ENCODE peak calls at places on chromosomes 6 and 20, in eight cellular contexts. N is dorsolateral prefrontal cortex, E is MM.1S, P is IMR-90, K is B cell, R is prostate gland, F is progenitor cell of endocrine pancreas, C is nephron progenitor cell. J is an unnamed sample.

GRCh38 chr6:142474446-142475289 is 172.9 kb downstream of the ADGRG6 start:
- DNase-seq in R (peak; percentile 6), C (peak; percentile 59), E (peak; percentile 14), N (peak; percentile 65), P (peak; percentile 76), K (peak; percentile 42), F (peak; percentile 46), J (peak; percentile 57)

GRCh38 chr6:71488186-71488585 is 199.6 kb downstream of the OGFRL1 start:
- DNase-seq in P (no peak), N (no peak), E (no peak), K (no peak), R (no peak), F (no peak), C (no peak), J (no peak)

GRCh38 chr6:35059606-35060355 is 81.4 kb downstream of the TCP11 start:
- DNase-seq in K (no peak), E (no peak), C (no peak), R (no peak), F (no peak), N (no peak), P (no peak), J (peak; percentile 33)

GRCh38 chr6:109595998-109596397 is 95.0 kb downstream of the AK9 start:
- DNase-seq in C (no peak), R (no peak), E (peak; percentile 26), P (peak; percentile 57), N (no peak), K (peak; percentile 8), F (no peak), J (no peak)

GRCh38 chr20:6029538-6029937 is 24.3 kb downstream of the LRRN4 start:
- DNase-seq in R (no peak), P (no peak), K (no peak), C (no peak), F (no peak), N (no peak), E (no peak), J (no peak)

GRCh38 chr6:74001091-74001490 is 305.1 kb downstream of the CD109 start:
- DNase-seq in N (no peak), F (no peak), R (no peak), E (no peak), K (no peak), C (no peak), P (no peak), J (no peak)

GRCh38 chr6:151242420-151242841 is 2.7 kb downstream of the AKAP12 start:
- DNase-seq in E (no peak), K (no peak), C (peak; percentile 26), P (no peak), F (no peak), R (no peak), N (no peak), J (no peak)

GRCh38 chr20:9886227-9886626 is 47.4 kb upstream of the PAK5 start:
- DNase-seq in C (no peak), R (no peak), K (no peak), E (no peak), F (no peak), N (no peak), P (peak; percentile 0), J (no peak)

GRCh38 chr6:25961619-25962367 is 809 bp upstream of the TRIM38 start:
- DNase-seq in F (no peak), E (peak; percentile 29), N (no peak), P (no peak), K (no peak), R (no peak), C (no peak), J (no peak)

GRCh38 chr6:73073238-73073637 is 152.1 kb downstream of the KHDC1L start:
- DNase-seq in P (no peak), F (no peak), K (no peak), E (no peak), C (no peak), R (no peak), N (no peak), J (no peak)

GRCh38 chr6:157562997-157563396 is 182.0 kb downstream of the ZDHHC14 start:
- DNase-seq in P (no peak), K (no peak), R (no peak), N (no peak), C (no peak), E (no peak), F (no peak), J (no peak)
- TF ChIP-seq CTCF in P (no peak), K (no peak), R (no peak), N (no peak), C (no peak), E (no peak), F (no peak), J (no peak)

GRCh38 chr6:76684881-76685280 is 612.4 kb upstream of the IMPG1 start:
- DNase-seq in R (no peak), F (no peak), K (no peak), C (no peak), E (no peak), N (no peak), P (peak; percentile 2), J (no peak)
- TF ChIP-seq CTCF in R (no peak), F (no peak), K (no peak), C (no peak), E (no peak), N (no peak), P (no peak), J (no peak)

GRCh38 chr20:33578510-33578909 is 83.6 kb upstream of the C20orf144 start:
- DNase-seq in K (no peak), F (no peak), P (peak; percentile 69), E (no peak), C (no peak), R (no peak), N (no peak), J (no peak)

GRCh38 chr20:33570743-33571142 is 80.8 kb downstream of the CBFA2T2 start:
- DNase-seq in C (no peak), K (no peak), F (no peak), P (no peak), N (no peak), E (peak; percentile 41), R (no peak), J (no peak)

GRCh38 chr20:33575302-33575701 is 85.4 kb downstream of the CBFA2T2 start:
- DNase-seq in N (no peak), E (no peak), P (no peak), K (no peak), C (no peak), F (no peak), R (no peak), J (no peak)

DNA sequence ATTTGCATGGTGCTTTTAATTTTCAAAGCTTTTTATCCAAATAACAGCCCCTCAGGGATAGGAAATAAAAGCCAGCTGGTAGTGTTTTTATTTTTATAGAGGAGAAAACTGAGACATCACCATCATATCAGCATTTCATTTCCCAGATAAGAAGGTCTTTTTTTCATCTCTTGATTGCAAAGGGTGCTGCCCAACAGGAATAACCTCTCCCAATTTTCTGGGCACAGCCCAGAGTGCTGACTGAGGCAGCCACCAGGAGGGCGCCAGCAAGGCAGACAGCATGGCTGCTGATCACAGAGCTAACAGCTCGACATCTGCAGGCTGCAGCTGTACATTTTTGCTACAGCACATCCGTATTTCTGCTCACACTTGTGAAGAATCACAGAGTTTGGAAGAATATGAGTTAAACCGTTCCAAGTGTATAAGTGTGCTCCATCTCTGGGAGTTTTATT is 85.7 kb upstream of the C20orf144 start:
- DNase-seq in R (no peak), C (no peak), N (peak; percentile 67), P (peak; percentile 5), F (no peak), K (no peak), E (no peak), J (peak; percentile 40)
- TF ChIP-seq CTCF in R (no peak), C (no peak), N (no peak), P (no peak), F (no peak), K (no peak), E (no peak), J (no peak)

GRCh38 chr6:46677314-46677654 is 10.4 kb upstream of the TDRD6 start:
- DNase-seq in N (no peak), E (no peak), C (no peak), R (no peak), K (no peak), P (no peak), F (no peak), J (no peak)
- TF ChIP-seq CTCF in N (no peak), E (peak; percentile 21), C (peak; percentile 53), R (no peak), K (peak; percentile 19), P (peak; percentile 4), F (peak; percentile 57), J (peak; percentile 39)

GRCh38 chr6:153058291-153058690 is 55.8 kb upstream of the MTRF1L start:
- DNase-seq in K (no peak), F (no peak), C (no peak), E (no peak), R (no peak), P (peak; percentile 58), N (no peak), J (no peak)
- TF ChIP-seq CTCF in K (no peak), F (no peak), C (no peak), E (no peak), R (no peak), P (no peak), N (no peak), J (no peak)

GRCh38 chr6:51494342-51494741 is 593.1 kb downstream of the PKHD1 start:
- DNase-seq in C (no peak), F (no peak), E (no peak), P (no peak), R (no peak), N (no peak), K (no peak), J (no peak)
- TF ChIP-seq CTCF in C (peak; percentile 27), F (peak; percentile 38), E (no peak), P (no peak), R (no peak), N (no peak), K (no peak), J (peak; percentile 64)

GRCh38 chr6:33418690-33419291 is 884 bp upstream of the CUTA start:
- DNase-seq in P (peak; percentile 42), N (no peak), R (no peak), F (no peak), K (no peak), C (no peak), E (no peak), J (no peak)

GRCh38 chr6:33416386-33417126 is 1.4 kb downstream of the CUTA start:
- DNase-seq in C (no peak), F (no peak), P (peak; percentile 55), R (no peak), N (no peak), K (no peak), E (no peak), J (no peak)

GRCh38 chr6:33419580-33420492 is at the start of gene SYNGAP1:
- DNase-seq in K (no peak), N (peak; percentile 63), C (peak; percentile 72), E (no peak), R (no peak), F (no peak), P (peak; percentile 64), J (peak; percentile 80)

GRCh38 chr6:33417127-33417902 is 592 bp downstream of the CUTA start:
- DNase-seq in E (no peak), R (peak; percentile 14), F (no peak), N (no peak), C (peak; percentile 45), K (no peak), P (peak; percentile 94), J (no peak)

GRCh38 chr6:33417903-33418689 is at the start of gene CUTA:
- DNase-seq in P (peak; percentile 100), R (peak; percentile 100), K (peak; percentile 99), C (peak; percentile 95), F (peak; percentile 95), N (peak; percentile 100), E (peak; percentile 100), J (peak; percentile 97)
- TF ChIP-seq CTCF in P (peak; percentile 20), R (peak; percentile 35), K (peak; percentile 28), C (no peak), F (peak; percentile 43), N (peak; percentile 31), E (peak; percentile 61), J (peak; percentile 52)

GRCh38 chr6:28496099-28496779 is 19.4 kb downstream of the GPX6 start:
- DNase-seq in F (no peak), E (no peak), K (no peak), C (no peak), R (no peak), P (no peak), N (no peak), J (no peak)
- TF ChIP-seq CTCF in F (peak; percentile 39), E (peak; percentile 16), K (no peak), C (no peak), R (no peak), P (peak; percentile 17), N (no peak), J (no peak)